ENCODE peak calls at places on chromosomes 5 and 9, in four cellular contexts. P is IMR-90, R is H1, I is GM12878. T is an unnamed sample.

GRCh38 chr5:14767942-14768837 is 103.4 kb downstream of the ANKH start:
- DNase-seq in P (no peak), R (no peak), I (no peak), T (no peak)

GRCh38 chr9:82593436-82593835 is 469.5 kb downstream of the RASEF start:
- DNase-seq in P (no peak), R (no peak), I (no peak), T (no peak)

GRCh38 chr5:172444110-172444510 is 10.2 kb downstream of the SH3PXD2B start:
- DNase-seq in P (peak; percentile 78), R (no peak), I (no peak), T (no peak)

GRCh38 chr5:174751154-174751990 is 27.0 kb downstream of the MSX2 start:
- DNase-seq in P (no peak), R (no peak), I (no peak), T (no peak)

GRCh38 chr5:14728109-14728938 is 63.8 kb downstream of the OTULIN start:
- DNase-seq in P (no peak), R (peak; percentile 83), I (no peak), T (no peak)

GRCh38 chr5:23352437-23352836 is 155.0 kb upstream of the PRDM9 start:
- DNase-seq in P (no peak), R (peak; percentile 43), I (no peak), T (no peak)

GRCh38 chr9:76704601-76705204 is 59.5 kb upstream of the PCA3 start:
- DNase-seq in P (peak; percentile 93), R (peak; percentile 7), I (peak; percentile 20), T (peak; percentile 29)

GRCh38 chr5:14665949-14666741 is 1.6 kb downstream of the OTULIN start:
- DNase-seq in P (peak; percentile 33), R (no peak), I (no peak), T (peak; percentile 54)

GRCh38 chr9:92180669-92181181 is 65.5 kb upstream of the SPTLC1 start:
- DNase-seq in P (peak; percentile 91), R (no peak), I (no peak), T (peak; percentile 77)

GRCh38 chr9:109238677-109239076 is 71.6 kb upstream of the FRRS1L start:
- DNase-seq in P (no peak), R (no peak), I (no peak), T (no peak)

GRCh38 chr9:110700953-110701352 is 32.4 kb downstream of the MUSK start:
- DNase-seq in P (peak; percentile 65), R (no peak), I (no peak), T (no peak)

GRCh38 chr5:103272377-103272776 is 13.8 kb downstream of the MACIR start:
- DNase-seq in P (peak; percentile 10), R (no peak), I (no peak), T (no peak)

GRCh38 chr5:59097116-59097515 is 514.2 kb downstream of the RAB3C start:
- DNase-seq in P (peak; percentile 83), R (no peak), I (no peak), T (no peak)

DNA sequence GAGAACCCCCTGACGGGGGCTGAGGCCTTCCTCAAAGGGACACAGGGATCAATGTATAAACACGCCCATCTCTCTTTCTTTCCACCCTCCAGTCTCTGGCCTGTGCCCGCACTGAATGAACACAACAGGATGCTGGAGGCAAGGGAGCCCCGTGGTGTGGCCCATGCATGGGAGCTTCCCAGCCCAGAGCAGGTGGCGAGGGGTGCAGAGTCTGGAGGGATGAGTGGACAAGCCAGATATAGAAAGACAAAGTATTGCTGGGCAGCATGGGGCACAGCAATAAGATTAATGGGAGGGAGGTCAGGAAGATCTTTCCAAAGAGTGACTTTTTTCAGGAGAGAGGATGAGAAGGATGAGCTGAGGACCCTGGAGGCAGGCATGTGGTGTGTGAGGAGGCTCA is 103.7 kb downstream of the C5orf15 start:
- DNase-seq in P (no peak), R (no peak), I (no peak), T (no peak)
- TF ChIP-seq CHD1 in P (no peak), R (no peak), I (no peak), T (no peak)

GRCh38 chr9:122162415-122162814 is 2.7 kb downstream of the MORN5 start:
- DNase-seq in P (no peak), R (no peak), I (no peak), T (no peak)
- TF ChIP-seq CHD1 in P (no peak), R (no peak), I (no peak), T (no peak)

GRCh38 chr9:84301851-84302250 is 38.7 kb downstream of the SLC28A3 start:
- DNase-seq in P (peak; percentile 52), R (no peak), I (no peak), T (no peak)
- TF ChIP-seq CHD1 in P (no peak), R (no peak), I (no peak), T (no peak)

DNA sequence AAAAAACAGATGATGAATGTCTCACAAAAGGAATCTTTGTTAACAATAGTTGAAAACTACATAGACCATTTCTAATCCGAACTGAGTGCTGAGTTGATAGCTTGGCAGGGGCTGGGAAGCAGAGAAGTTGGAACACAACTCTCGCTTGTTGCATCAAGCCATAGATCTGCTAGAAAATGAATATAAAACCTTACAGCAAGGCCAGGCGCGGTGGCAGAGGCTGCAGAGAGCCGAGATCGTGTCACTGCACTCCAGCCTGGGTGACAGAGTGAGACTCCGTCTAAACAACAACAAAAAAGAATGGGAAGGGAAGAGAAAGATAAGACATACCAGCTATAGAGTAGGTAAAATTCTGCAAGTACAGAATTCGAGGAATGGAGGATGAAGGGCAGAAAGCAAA is 28.0 kb upstream of the SPZ1 start:
- DNase-seq in P (no peak), R (no peak), I (no peak), T (no peak)
- TF ChIP-seq CHD1 in P (no peak), R (no peak), I (no peak), T (no peak)

GRCh38 chr9:32431940-32432555 is 47.6 kb downstream of the ACO1 start:
- DNase-seq in P (peak; percentile 64), R (no peak), I (no peak), T (peak; percentile 50)
- TF ChIP-seq CHD1 in P (no peak), R (no peak), I (no peak), T (no peak)

DNA sequence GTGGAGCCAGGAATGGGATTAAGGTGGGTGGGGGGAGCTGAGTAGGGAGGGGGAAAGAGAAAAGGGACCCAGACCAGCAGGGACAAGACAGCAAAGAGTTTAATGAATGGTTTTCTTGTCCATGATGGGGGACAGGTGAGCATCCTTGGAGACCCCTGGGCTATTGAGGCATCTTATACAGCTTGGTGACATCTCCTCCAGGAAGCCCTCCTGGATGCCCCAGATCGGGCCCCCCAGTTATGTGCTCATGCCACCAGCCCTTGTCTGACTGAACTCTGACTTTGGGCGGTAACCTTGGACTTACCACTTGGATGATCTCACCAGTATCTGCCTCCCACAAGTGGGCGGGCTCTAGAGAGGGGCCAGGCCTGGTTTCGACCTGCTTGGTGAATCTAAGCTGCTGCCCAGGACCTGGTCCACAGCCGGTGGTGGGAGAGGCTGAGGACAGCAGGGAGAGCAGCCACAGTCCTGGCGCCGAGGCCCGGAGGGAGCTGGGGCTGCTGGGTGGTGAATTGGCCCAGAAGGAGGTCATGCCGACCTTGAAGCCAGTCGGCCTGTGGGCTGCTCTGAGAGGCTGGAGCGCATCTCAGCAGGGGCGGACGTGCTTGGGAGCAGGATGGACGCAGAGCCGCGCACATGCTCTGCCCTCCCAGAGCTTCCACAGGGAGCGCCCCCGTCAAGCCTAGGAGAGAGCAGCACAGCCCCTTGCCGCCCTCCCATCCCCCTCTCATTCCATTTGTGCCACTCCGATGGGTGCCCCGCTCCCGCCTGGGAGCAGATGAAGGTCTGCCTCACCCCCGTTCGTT is 36.2 kb downstream of the UNC5A start:
- DNase-seq in P (no peak), R (no peak), I (no peak), T (peak; percentile 58)
- TF ChIP-seq CHD1 in P (no peak), R (no peak), I (no peak), T (no peak)

GRCh38 chr5:115262405-115263247 is at the start of gene PGGT1B:
- DNase-seq in P (peak; percentile 55), R (peak; percentile 44), I (peak; percentile 19), T (peak; percentile 32)

GRCh38 chr5:115260248-115260647 is 2.4 kb downstream of the PGGT1B start:
- DNase-seq in P (no peak), R (no peak), I (no peak), T (no peak)

GRCh38 chr5:115264786-115265185 is 2.1 kb upstream of the PGGT1B start:
- DNase-seq in P (no peak), R (no peak), I (no peak), T (no peak)

GRCh38 chr5:115265220-115265619 is 2.5 kb upstream of the PGGT1B start:
- DNase-seq in P (no peak), R (no peak), I (no peak), T (no peak)

DNA sequence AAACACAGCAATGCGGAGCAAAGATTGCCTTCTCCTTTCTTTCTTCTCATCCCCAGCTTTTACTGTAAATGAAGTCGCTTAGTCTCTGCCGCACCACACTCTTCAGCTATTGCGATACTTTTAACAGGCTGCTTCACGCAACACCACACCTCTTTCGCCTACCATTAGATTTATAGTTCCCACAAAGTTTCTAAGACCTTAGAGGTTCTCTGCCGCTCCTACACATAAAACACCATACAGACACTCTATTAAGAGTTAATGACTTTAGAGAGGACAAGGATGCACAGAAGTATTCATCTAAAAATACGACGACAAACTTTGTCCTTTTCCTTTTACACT is 642 bp downstream of the PGGT1B start:
- DNase-seq in P (peak; percentile 8), R (no peak), I (peak; percentile 23), T (peak; percentile 26)
- TF ChIP-seq CHD1 in P (no peak), R (no peak), I (no peak), T (no peak)

DNA sequence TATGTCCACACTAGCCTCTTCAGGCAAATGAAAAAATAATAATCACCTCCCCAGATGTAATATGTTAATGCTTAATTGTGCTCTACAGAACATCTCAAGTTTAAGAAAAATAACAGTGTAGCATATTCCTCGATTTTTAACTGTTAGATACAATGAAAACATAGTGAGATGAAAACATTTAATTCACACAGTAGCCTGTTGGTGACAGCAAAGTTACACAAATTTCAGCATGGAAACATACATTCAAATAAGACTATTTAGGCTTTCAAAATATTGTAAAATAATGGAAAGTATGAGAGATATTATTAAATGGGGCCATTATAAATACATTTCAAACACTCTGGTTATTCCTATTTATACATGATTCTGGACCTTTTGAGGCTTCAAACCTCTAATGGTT is 543.1 kb downstream of the MAT2B start:
- DNase-seq in P (peak; percentile 44), R (no peak), I (no peak), T (peak; percentile 3)
- TF ChIP-seq CHD1 in P (no peak), R (no peak), I (no peak), T (no peak)